ENCODE peak calls at places on chromosomes 16 and 17, in six cellular contexts. I is stimulated activated CD4-positive, alpha-beta T cell treated with anti-CD3 and anti-CD28 coated beads, Interleukin-1b, Interleukin-23, amount 100 ng/mL, for 4 hours; J is EL; T is cardiac fibroblast; B is HTR-8/SVneo; F is H7. P is an unnamed sample.

GRCh38 chr16:49564577-49565224 is 191.1 kb downstream of the C16orf78 start:
- DNase-seq in I (no peak), J (no peak), T (no peak), B (no peak), F (no peak), P (no peak)

GRCh38 chr16:13453938-13454553 is 465.9 kb upstream of the ERCC4 start:
- DNase-seq in I (no peak), J (no peak), T (no peak), B (peak), F (peak), P (peak)

GRCh38 chr17:79859676-79860615 is 20.7 kb upstream of the CBX4 start:
- DNase-seq in I (no peak), J (no peak), T (no peak), B (no peak), F (peak), P (no peak)

GRCh38 chr16:70392606-70393005 is 45.9 kb downstream of the DDX19A start:
- DNase-seq in I (no peak), J (no peak), T (no peak), B (no peak), F (no peak), P (no peak)

GRCh38 chr16:86805210-86805609 is 226.9 kb downstream of the FOXL1 start:
- DNase-seq in I (no peak), J (no peak), T (no peak), B (no peak), F (no peak), P (no peak)

GRCh38 chr17:74303300-74303699 is 22.7 kb upstream of the KIF19 start:
- DNase-seq in I (no peak), J (no peak), T (no peak), B (no peak), F (no peak), P (no peak)

GRCh38 chr16:14196539-14196938 is 125.4 kb downstream of the MRTFB start:
- DNase-seq in I (no peak), J (no peak), T (peak), B (no peak), F (no peak), P (peak)

GRCh38 chr17:2400474-2400866 is 390 bp downstream of the MNT start:
- DNase-seq in I (no peak), J (peak), T (peak), B (no peak), F (peak), P (no peak)

GRCh38 chr17:6599364-6599763 is 41.1 kb downstream of the KIAA0753 start:
- DNase-seq in I (no peak), J (no peak), T (no peak), B (no peak), F (no peak), P (peak)

GRCh38 chr17:40063034-40063765 is 435 bp downstream of the THRA start:
- DNase-seq in I (no peak), J (no peak), T (peak), B (no peak), F (peak), P (no peak)

GRCh38 chr16:11278681-11279628 is 2.2 kb downstream of the PRM1 start:
- DNase-seq in I (no peak), J (no peak), T (no peak), B (no peak), F (no peak), P (no peak)

GRCh38 chr17:59423137-59423703 is 91.8 kb downstream of the YPEL2 start:
- DNase-seq in I (no peak), J (peak), T (peak), B (peak), F (no peak), P (peak)

GRCh38 chr17:15101175-15101574 is 164.0 kb downstream of the PMP22 start:
- DNase-seq in I (no peak), J (no peak), T (no peak), B (no peak), F (peak), P (no peak)